ENCODE peak calls at places on chromosome 14, in six cellular contexts. R is H1, V is mesendoderm, Y is H9, A is IMR-90, D is trophoblast cell. I is an unnamed sample.

GRCh38 chr14:63573579-63573978 is 30.4 kb upstream of the PPP2R5E start:
- DNase-seq in R (no peak), V (no peak), Y (no peak), A (peak), D (peak), I (no peak)

GRCh38 chr14:58805057-58805456 is 167.3 kb downstream of the DACT1 start:
- DNase-seq in R (no peak), V (no peak), Y (no peak), A (peak), D (no peak), I (no peak)

GRCh38 chr14:48527832-48528231 is 852.4 kb upstream of the MDGA2 start:
- DNase-seq in R (no peak), V (peak), Y (peak), A (no peak), D (peak), I (no peak)

GRCh38 chr14:28763914-28764848 is 2.4 kb upstream of the FOXG1 start:
- DNase-seq in R (no peak), V (peak), Y (peak), A (no peak), D (no peak), I (no peak)

GRCh38 chr14:95265106-95266094 is 54.3 kb downstream of the CLMN start:
- DNase-seq in R (no peak), V (peak), Y (peak), A (peak), D (peak), I (no peak)

GRCh38 chr14:61659582-61659981 is 35.7 kb upstream of the HIF1A start:
- DNase-seq in R (no peak), V (no peak), Y (no peak), A (peak), D (peak), I (no peak)

GRCh38 chr14:86543531-86543930 is 1013.6 kb downstream of the FLRT2 start:
- DNase-seq in R (no peak), V (no peak), Y (no peak), A (no peak), D (no peak), I (no peak)

GRCh38 chr14:61690982-61691381 is 4.3 kb upstream of the HIF1A start:
- DNase-seq in R (no peak), V (no peak), Y (no peak), A (no peak), D (no peak), I (no peak)

GRCh38 chr14:105410642-105411016 is 9.0 kb upstream of the MTA1 start:
- DNase-seq in R (no peak), V (no peak), Y (no peak), A (no peak), D (no peak), I (no peak)

GRCh38 chr14:52080817-52081755 is 12.2 kb upstream of the NID2 start:
- DNase-seq in R (no peak), V (peak), Y (no peak), A (peak), D (peak), I (no peak)

GRCh38 chr14:94066089-94066676 is 14.8 kb downstream of the DDX24 start:
- DNase-seq in R (no peak), V (peak), Y (no peak), A (no peak), D (no peak), I (no peak)

GRCh38 chr14:69693145-69693544 is 73.8 kb upstream of the SRSF5 start:
- DNase-seq in R (no peak), V (no peak), Y (no peak), A (no peak), D (no peak), I (no peak)

GRCh38 chr14:67798731-67799130 is 17.7 kb downstream of the ZFYVE26 start:
- DNase-seq in R (no peak), V (no peak), Y (no peak), A (no peak), D (no peak), I (no peak)

GRCh38 chr14:88831285-88831684 is 6.8 kb downstream of the TTC8 start:
- DNase-seq in R (no peak), V (no peak), Y (no peak), A (peak), D (no peak), I (no peak)

GRCh38 chr14:70624972-70625371 is 16.7 kb upstream of the TTC9 start:
- DNase-seq in R (no peak), V (no peak), Y (no peak), A (no peak), D (peak), I (no peak)

GRCh38 chr14:73364559-73364958 is 93.8 kb downstream of the NUMB start:
- DNase-seq in R (no peak), V (no peak), Y (no peak), A (no peak), D (peak), I (no peak)

GRCh38 chr14:24334431-24335271 is at the start of gene ADCY4:
- DNase-seq in R (no peak), V (no peak), Y (no peak), A (no peak), D (no peak), I (no peak)

GRCh38 chr14:58716706-58717105 is 78.9 kb downstream of the DACT1 start:
- DNase-seq in R (no peak), V (no peak), Y (no peak), A (no peak), D (no peak), I (no peak)

GRCh38 chr14:38286481-38286880 is 30.6 kb upstream of the CLEC14A start:
- DNase-seq in R (no peak), V (no peak), Y (no peak), A (no peak), D (no peak), I (no peak)

GRCh38 chr14:80152166-80152565 is 59.1 kb downstream of the DIO2 start:
- DNase-seq in R (no peak), V (no peak), Y (no peak), A (no peak), D (peak), I (no peak)

GRCh38 chr14:86934196-86934595 is 1058.8 kb downstream of the GALC start:
- DNase-seq in R (no peak), V (no peak), Y (no peak), A (no peak), D (no peak), I (no peak)

GRCh38 chr14:31578792-31579191 is 17.6 kb downstream of the NUBPL start:
- DNase-seq in R (no peak), V (peak), Y (no peak), A (no peak), D (no peak), I (no peak)

GRCh38 chr14:106737025-106737424 is 1210.6 kb downstream of the TMEM121 start:
- DNase-seq in R (no peak), V (no peak), Y (no peak), A (no peak), D (no peak), I (no peak)

GRCh38 chr14:73223049-73223448 is 14.3 kb upstream of the PAPLN start:
- DNase-seq in R (no peak), V (no peak), Y (no peak), A (no peak), D (peak), I (no peak)

GRCh38 chr14:63249112-63249511 is 44.9 kb downstream of the RHOJ start:
- DNase-seq in R (no peak), V (no peak), Y (no peak), A (peak), D (no peak), I (no peak)

GRCh38 chr14:34270361-34270760 is 191.7 kb downstream of the SPTSSA start:
- DNase-seq in R (no peak), V (no peak), Y (no peak), A (no peak), D (no peak), I (no peak)

GRCh38 chr14:61953602-61954001 is 191.4 kb downstream of the SNAPC1 start:
- DNase-seq in R (no peak), V (no peak), Y (no peak), A (peak), D (no peak), I (no peak)

GRCh38 chr14:23432946-23433345 is 2.5 kb downstream of the MYH7 start:
- DNase-seq in R (no peak), V (no peak), Y (no peak), A (no peak), D (no peak), I (no peak)

GRCh38 chr14:98173291-98173690 is 1098.7 kb downstream of the BCL11B start:
- DNase-seq in R (no peak), V (peak), Y (no peak), A (no peak), D (no peak), I (no peak)

GRCh38 chr14:49546766-49547165 is 39.4 kb downstream of the RPS29 start:
- DNase-seq in R (no peak), V (peak), Y (no peak), A (no peak), D (no peak), I (no peak)

GRCh38 chr14:85532981-85533820 is 3.3 kb downstream of the FLRT2 start:
- DNase-seq in R (no peak), V (peak), Y (peak), A (peak), D (no peak), I (peak)

GRCh38 chr14:67166450-67166853 is 22.8 kb upstream of the GARIN2 start:
- DNase-seq in R (no peak), V (peak), Y (no peak), A (peak), D (peak), I (peak)

GRCh38 chr14:45249847-45250575 is 3.0 kb downstream of the MIS18BP1 start:
- DNase-seq in R (no peak), V (no peak), Y (no peak), A (peak), D (peak), I (no peak)

GRCh38 chr14:69460093-69460701 is 24.3 kb upstream of the PLEKHD1 start:
- DNase-seq in R (no peak), V (peak), Y (no peak), A (peak), D (peak), I (no peak)

GRCh38 chr14:65170768-65171251 is 68.5 kb upstream of the MAX start:
- DNase-seq in R (no peak), V (peak), Y (peak), A (peak), D (peak), I (no peak)
- H4K8ac ChIP-seq in R (no peak), V (no peak), Y (no peak), A (no peak), D (peak), I (no peak)

GRCh38 chr14:71665157-71665556 is 267.1 kb upstream of the RGS6 start:
- DNase-seq in R (no peak), V (no peak), Y (no peak), A (peak), D (no peak), I (no peak)

GRCh38 chr14:71665781-71666180 is 266.4 kb upstream of the RGS6 start:
- DNase-seq in R (no peak), V (no peak), Y (no peak), A (no peak), D (no peak), I (no peak)

GRCh38 chr14:71666579-71667145 is 265.6 kb upstream of the RGS6 start:
- DNase-seq in R (no peak), V (no peak), Y (no peak), A (no peak), D (no peak), I (no peak)

GRCh38 chr14:71668942-71669341 is 263.3 kb upstream of the RGS6 start:
- DNase-seq in R (no peak), V (no peak), Y (no peak), A (no peak), D (no peak), I (no peak)

DNA sequence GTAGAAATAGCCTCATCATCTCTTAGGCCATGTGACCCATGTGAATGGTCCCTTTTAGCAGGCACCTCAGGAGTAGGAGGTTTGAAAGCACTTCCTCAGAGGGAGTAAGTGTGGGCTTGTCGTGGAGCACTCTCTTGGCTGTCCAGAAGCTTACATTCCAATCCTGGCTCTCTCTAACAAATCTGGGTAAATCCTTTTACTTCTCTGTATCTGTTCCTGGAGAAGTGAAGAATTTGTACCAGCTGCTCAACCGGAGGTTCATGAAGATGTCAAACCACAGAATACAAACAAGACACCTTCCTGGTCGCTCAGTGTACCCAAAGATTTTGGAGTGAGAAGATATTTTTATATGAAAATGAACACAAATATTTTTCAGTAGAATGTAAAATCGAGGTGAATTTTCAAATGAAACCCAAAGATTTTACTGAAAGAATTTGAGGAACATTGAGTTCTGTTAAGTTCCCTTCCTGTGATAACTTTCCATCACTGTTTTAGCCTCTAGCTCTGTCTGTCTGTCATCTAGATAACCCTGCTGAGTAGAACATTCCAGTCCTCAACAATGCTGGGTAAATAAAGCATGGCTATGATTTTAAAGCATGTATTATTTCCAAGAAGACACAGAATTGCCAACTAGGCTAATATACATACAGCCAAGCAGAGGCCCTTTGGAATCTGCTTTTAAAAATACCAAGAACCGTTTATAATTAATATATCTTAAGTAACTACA is 263.9 kb upstream of the RGS6 start:
- DNase-seq in R (no peak), V (no peak), Y (no peak), A (peak), D (no peak), I (no peak)
- H3K4ac ChIP-seq in R (no peak), V (no peak), Y (no peak), A (peak), D (no peak), I (no peak)

GRCh38 chr14:76135722-76136121 is 16.0 kb upstream of the GPATCH2L start:
- DNase-seq in R (no peak), V (no peak), Y (peak), A (no peak), D (no peak), I (no peak)

GRCh38 chr14:76136476-76137160 is 15.1 kb upstream of the GPATCH2L start:
- DNase-seq in R (no peak), V (peak), Y (no peak), A (no peak), D (no peak), I (no peak)

GRCh38 chr14:76143642-76144041 is 8.1 kb upstream of the GPATCH2L start:
- DNase-seq in R (no peak), V (no peak), Y (no peak), A (no peak), D (no peak), I (no peak)

GRCh38 chr14:76138119-76138757 is 13.5 kb upstream of the GPATCH2L start:
- DNase-seq in R (no peak), V (peak), Y (no peak), A (no peak), D (no peak), I (no peak)

GRCh38 chr14:76138758-76139723 is 12.7 kb upstream of the GPATCH2L start:
- DNase-seq in R (no peak), V (peak), Y (peak), A (no peak), D (no peak), I (peak)
- H4K8ac ChIP-seq in R (peak), V (no peak), Y (no peak), A (no peak), D (no peak), I (no peak)

GRCh38 chr14:75258079-75258802 is 20.4 kb upstream of the FOS start:
- DNase-seq in R (no peak), V (no peak), Y (no peak), A (peak), D (peak), I (no peak)
- H3K4ac ChIP-seq in R (peak), V (no peak), Y (peak), A (peak), D (peak), I (no peak)

GRCh38 chr14:65229431-65230286 is 127.3 kb upstream of the MAX start:
- DNase-seq in R (no peak), V (peak), Y (peak), A (no peak), D (no peak), I (peak)

GRCh38 chr14:65226824-65227604 is 124.7 kb upstream of the MAX start:
- DNase-seq in R (no peak), V (peak), Y (no peak), A (peak), D (peak), I (no peak)

GRCh38 chr14:65230287-65230728 is 128.0 kb upstream of the MAX start:
- DNase-seq in R (no peak), V (no peak), Y (no peak), A (no peak), D (no peak), I (no peak)

GRCh38 chr14:65228956-65229355 is 126.6 kb upstream of the MAX start:
- DNase-seq in R (no peak), V (no peak), Y (no peak), A (no peak), D (no peak), I (no peak)

GRCh38 chr14:65228436-65228835 is 126.1 kb upstream of the MAX start:
- DNase-seq in R (no peak), V (no peak), Y (no peak), A (no peak), D (peak), I (no peak)
- H4K8ac ChIP-seq in R (no peak), V (no peak), Y (no peak), A (no peak), D (no peak), I (no peak)

DNA sequence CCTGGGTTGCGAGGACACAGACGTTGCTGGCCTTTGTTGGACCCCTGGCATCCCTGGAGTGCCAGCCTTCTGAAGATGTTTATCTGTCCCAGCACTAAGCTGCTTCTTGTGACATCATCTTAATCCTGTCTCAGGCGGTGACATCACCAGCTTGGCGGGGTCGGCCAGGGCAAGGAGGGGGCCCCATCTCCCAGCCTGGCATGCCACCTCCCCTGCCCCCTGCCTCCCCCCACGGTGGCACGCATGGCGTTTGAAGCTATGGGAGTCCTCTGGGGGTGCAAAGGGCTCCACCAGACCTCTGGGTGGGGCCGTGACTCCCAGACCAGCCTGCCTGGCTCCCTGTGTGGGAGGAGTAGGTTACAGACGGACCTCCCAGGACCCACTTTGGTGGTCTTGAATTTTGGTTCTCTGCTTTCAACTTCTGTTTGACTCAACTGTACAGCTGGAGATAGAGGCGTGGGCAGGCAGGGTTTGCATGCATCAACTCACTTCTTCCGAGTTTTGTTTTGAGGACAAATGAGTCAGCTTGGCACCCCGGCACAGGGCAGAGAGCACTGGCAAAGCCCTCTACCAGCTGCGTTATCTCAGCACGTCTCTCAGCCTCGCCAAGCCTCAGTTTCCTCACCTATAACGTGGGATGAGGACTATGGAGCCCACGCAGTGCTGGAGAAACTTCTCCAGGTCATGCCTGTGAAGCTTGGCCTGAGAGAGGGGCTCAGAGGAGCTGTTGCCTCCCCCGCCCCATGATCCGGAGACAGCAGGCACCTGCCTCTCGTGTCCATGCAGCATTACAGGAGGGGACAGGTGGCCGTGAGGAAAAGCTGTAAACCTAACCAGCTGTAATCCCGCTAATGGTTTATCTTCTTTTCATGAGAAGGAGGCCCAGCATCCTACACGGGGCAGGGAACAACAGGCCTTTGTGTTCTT is 38.8 kb upstream of the EML1 start:
- DNase-seq in R (no peak), V (no peak), Y (no peak), A (no peak), D (no peak), I (no peak)
- H3K4ac ChIP-seq in R (no peak), V (no peak), Y (no peak), A (peak), D (no peak), I (no peak)

GRCh38 chr14:90383126-90383730 is 13.6 kb upstream of the CALM1 start:
- DNase-seq in R (peak), V (peak), Y (peak), A (peak), D (peak), I (peak)
- H4K8ac ChIP-seq in R (peak), V (no peak), Y (no peak), A (peak), D (peak), I (no peak)

DNA sequence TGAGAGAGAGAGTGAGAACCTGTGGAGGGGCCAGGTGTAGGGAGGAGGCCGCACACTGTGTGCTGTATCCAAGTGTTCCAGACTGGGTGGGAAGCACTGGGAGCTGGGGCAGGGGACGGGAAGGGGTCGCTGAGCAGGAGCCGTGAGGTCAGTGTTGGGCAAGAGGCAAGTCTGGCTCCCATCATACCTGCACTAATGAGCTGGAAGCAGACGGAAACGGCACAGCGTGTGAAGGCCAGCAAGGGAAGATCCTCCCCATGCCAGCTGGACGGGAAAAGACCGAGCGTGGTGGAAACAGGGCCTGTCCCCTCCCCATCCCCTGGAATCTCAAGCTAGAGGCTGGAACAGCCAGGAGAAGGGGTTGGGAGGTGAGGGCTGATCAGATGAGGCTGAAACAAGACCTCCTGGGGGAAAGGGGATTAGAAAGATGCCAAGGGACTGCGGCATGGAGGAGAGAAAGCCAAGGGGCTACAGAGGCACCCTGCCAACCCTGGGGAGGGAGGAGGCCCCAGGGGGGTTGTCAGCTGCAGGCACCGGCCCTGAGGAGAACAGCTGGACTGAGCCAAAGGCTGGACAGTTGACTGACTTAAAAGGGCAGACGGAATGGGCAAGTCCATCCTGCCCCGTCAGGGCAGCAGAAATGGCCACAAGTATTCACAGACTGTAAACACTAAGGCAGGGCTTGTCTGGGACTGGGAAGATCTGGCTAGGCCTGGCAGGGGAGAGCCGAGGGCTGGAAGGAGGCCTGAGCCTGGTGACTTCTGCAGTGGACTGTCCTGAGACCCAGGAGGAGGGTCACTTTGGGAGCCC is 19.0 kb upstream of the LTBP2 start:
- DNase-seq in R (no peak), V (no peak), Y (no peak), A (peak), D (no peak), I (no peak)
- H3K4ac ChIP-seq in R (no peak), V (no peak), Y (no peak), A (peak), D (no peak), I (no peak)

I was measured in neuronal stem cell.